ENCODE peak calls at places on chromosomes 1 and 21, in four cellular contexts. T is choroid plexus epithelial cell, M is AG04449, C is WTC11. A is an unnamed sample.

GRCh38 chr21:35933466-35933865 is 126.9 kb downstream of the SETD4 start:
- DNase-seq in M (peak; percentile 67), C (no peak), T (peak; percentile 78), A (peak; percentile 22)

GRCh38 chr1:39189592-39190041 is 14.9 kb upstream of the MACF1 start:
- DNase-seq in T (peak; percentile 88), C (no peak), M (no peak), A (no peak)

GRCh38 chr21:14712121-14712520 is 166.0 kb upstream of the SAMSN1 start:
- DNase-seq in M (no peak), C (no peak), T (peak; percentile 92), A (peak; percentile 30)

GRCh38 chr1:201020647-201021332 is 2.7 kb downstream of the KIF21B start:
- DNase-seq in C (peak; percentile 65), T (peak; percentile 53), M (no peak), A (no peak)

GRCh38 chr1:243323481-243323880 is 67.6 kb downstream of the SDCCAG8 start:
- DNase-seq in M (no peak), C (no peak), T (peak; percentile 46), A (no peak)

GRCh38 chr1:36248250-36248894 is 24.1 kb downstream of the THRAP3 start:
- DNase-seq in T (peak; percentile 95), M (no peak), C (no peak), A (peak; percentile 35)

GRCh38 chr1:165290143-165290542 is 66.4 kb downstream of the LMX1A start:
- DNase-seq in T (peak; percentile 11), M (no peak), C (no peak), A (peak; percentile 1)

GRCh38 chr21:43919871-43920801 is 55.1 kb downstream of the AGPAT3 start:
- DNase-seq in T (no peak), C (no peak), M (no peak), A (no peak)

DNA sequence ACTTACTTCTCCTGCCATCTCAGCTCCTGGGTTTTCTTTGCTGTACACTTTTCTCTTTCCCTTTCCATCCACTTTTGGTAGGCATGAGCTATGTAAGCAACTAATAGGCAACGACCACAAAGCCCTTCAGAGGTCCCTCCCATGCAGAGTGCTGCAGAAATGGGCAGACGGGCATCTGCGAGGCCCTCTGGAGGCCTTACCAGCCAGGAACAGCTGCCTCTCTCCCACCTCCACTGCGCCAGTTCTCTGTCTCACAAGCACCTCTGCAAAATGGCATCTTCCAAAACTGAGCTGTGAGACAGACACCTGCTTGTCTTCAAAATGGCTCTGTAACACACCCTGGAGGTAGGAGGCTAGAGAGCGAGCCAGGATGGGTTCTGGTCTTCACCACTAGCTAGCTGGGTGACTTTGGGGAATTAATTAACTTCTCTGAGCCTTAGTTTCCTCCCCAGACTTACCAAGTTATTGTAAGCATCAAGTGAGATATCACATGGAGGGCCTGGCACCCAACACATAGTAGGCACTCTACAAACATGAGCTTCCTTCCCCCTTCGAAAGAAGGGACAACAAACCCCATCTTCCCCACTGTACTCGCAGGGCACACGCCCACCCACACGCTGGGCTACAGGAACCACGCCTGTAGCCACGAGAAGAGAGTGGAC is 62.0 kb downstream of the BCAR3 start:
- DNase-seq in M (no peak), T (no peak), C (no peak), A (no peak)
- TF ChIP-seq CTCF in M (no peak), T (peak; percentile 11), C (no peak), A (peak; percentile 26)

GRCh38 chr1:93448983-93449805 is 1.3 kb downstream of the FNBP1L start:
- DNase-seq in C (peak; percentile 77), M (no peak), T (peak; percentile 74), A (no peak)
- TF ChIP-seq CTCF in C (no peak), M (peak; percentile 11), T (peak; percentile 33), A (peak; percentile 17)

GRCh38 chr1:152460529-152460899 is 46.5 kb upstream of the CRNN start:
- DNase-seq in M (no peak), T (no peak), C (no peak), A (no peak)
- TF ChIP-seq CTCF in M (no peak), T (no peak), C (no peak), A (no peak)

GRCh38 chr1:74766579-74766978 is 33.6 kb downstream of the TYW3 start:
- DNase-seq in C (no peak), M (no peak), T (no peak), A (no peak)

GRCh38 chr1:74763714-74764301 is 30.9 kb downstream of the TYW3 start:
- DNase-seq in C (no peak), T (no peak), M (no peak), A (no peak)

GRCh38 chr1:74772945-74773344 is 40.0 kb downstream of the TYW3 start:
- DNase-seq in M (no peak), C (no peak), T (peak; percentile 57), A (no peak)

GRCh38 chr1:74771913-74772515 is 39.1 kb downstream of the TYW3 start:
- DNase-seq in M (peak; percentile 4), T (peak; percentile 74), C (no peak), A (peak; percentile 8)

DNA sequence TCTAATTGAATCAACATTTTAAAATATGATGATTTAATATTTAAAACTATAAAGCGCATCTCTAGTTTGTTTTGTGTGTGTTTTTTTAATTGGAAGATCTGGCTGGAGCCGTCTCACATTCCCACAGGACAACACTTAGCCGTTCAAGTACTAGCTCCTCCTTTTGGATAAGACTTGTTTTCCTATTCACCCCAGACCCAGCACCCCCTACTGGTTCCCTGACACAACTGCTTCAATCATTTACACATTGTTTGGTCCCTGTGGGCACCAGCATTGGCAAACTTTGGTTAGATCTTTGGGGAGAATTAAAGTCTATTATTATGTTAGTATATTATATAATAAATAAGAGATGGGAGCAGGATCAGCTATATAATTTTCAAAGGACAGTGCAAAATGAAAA is 34.5 kb downstream of the TYW3 start:
- DNase-seq in M (no peak), T (peak; percentile 54), C (peak; percentile 54), A (no peak)
- TF ChIP-seq CTCF in M (no peak), T (peak; percentile 58), C (peak; percentile 42), A (peak; percentile 42)

GRCh38 chr1:8987881-8988617 is 38.2 kb downstream of the SLC2A7 start:
- DNase-seq in C (peak; percentile 81), M (no peak), T (peak; percentile 56), A (no peak)

GRCh38 chr1:8988618-8988967 is 37.6 kb downstream of the SLC2A7 start:
- DNase-seq in C (no peak), M (no peak), T (no peak), A (no peak)

GRCh38 chr1:8989821-8990220 is 36.4 kb downstream of the SLC2A7 start:
- DNase-seq in M (no peak), C (no peak), T (peak; percentile 22), A (no peak)

GRCh38 chr1:8989061-8989460 is 37.2 kb downstream of the SLC2A7 start:
- DNase-seq in T (no peak), M (no peak), C (no peak), A (no peak)

DNA sequence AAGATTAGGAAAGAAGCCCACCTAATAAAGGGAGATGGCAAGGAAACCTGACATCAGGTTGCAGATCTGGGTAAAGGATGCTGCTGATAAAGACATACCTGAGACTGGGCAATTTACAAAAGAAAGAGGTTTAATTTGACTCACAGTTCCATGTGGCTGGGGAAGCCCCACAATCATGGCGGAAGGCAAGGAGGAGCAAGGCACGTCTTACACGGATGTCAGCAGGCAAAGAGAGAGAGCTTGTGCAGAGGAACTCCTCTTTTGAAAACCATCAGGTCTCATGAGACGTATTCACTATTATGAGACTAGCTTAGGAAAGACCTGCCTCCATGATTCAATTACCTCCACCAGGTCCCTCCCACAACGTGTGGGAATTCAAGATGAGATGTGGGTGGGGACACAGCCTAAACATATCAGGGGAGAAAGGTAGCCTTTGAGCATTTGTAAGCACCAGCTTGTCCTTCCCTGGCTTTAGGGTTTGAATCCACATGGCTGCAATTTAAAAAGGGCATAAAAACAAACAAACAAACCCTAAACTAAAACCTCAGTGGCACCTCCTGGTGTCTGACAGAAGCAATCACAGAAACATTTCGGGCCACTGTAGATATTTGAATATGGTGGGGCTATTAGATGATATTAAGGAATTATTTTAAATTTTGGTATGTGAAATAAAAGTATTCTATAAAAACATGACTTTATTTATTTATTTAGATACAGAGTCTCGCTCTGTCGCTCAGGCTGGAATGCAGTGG is 33.1 kb downstream of the SLC2A7 start:
- DNase-seq in M (no peak), T (peak; percentile 21), C (no peak), A (no peak)
- TF ChIP-seq CTCF in M (no peak), T (peak; percentile 42), C (no peak), A (peak; percentile 26)

GRCh38 chr1:151881479-151881878 is 27.8 kb downstream of the THEM4 start:
- DNase-seq in T (no peak), M (no peak), C (no peak), A (no peak)
- TF ChIP-seq CTCF in T (no peak), M (no peak), C (no peak), A (no peak)

DNA sequence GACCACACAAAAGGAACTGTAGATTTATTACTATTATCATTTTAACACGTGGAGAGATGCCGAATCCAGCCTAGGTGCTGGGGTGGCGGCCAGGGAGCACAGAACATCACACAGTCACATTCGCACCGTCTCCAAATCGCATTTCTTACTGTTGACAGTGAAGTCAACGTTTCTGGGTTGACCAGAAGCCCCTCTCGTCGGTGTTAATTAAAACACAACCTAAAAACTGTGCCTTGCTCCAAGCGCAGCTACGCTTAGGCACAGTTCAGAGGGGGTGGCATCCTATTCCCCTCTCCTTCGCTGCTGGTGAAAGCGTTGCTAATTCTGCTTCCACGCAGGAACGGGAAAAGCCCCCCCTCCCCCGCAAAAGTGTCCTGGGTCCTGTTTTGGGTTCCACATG is 4.1 kb downstream of the RIPK4 start:
- DNase-seq in C (no peak), M (no peak), T (no peak), A (no peak)
- TF ChIP-seq CTCF in C (no peak), M (no peak), T (no peak), A (no peak)

GRCh38 chr1:41515778-41516167 is 31.3 kb upstream of the EDN2 start:
- DNase-seq in M (no peak), T (no peak), C (no peak), A (no peak)

GRCh38 chr1:41515131-41515678 is 30.7 kb upstream of the EDN2 start:
- DNase-seq in T (no peak), C (no peak), M (no peak), A (no peak)

GRCh38 chr1:41513388-41513745 is 28.9 kb upstream of the EDN2 start:
- DNase-seq in M (no peak), T (no peak), C (peak; percentile 77), A (no peak)

GRCh38 chr1:41512701-41513387 is 28.4 kb upstream of the EDN2 start:
- DNase-seq in M (no peak), C (no peak), T (no peak), A (no peak)

GRCh38 chr1:41514381-41514780 is 29.9 kb upstream of the EDN2 start:
- DNase-seq in M (no peak), C (no peak), T (no peak), A (no peak)
- TF ChIP-seq CTCF in M (no peak), C (no peak), T (no peak), A (no peak)

A was measured in retinal pigment epithelial cell.